ENCODE peak calls at places on chromosomes 11 and 22, in seven cellular contexts. O is head of caudate nucleus; Z is GM19239; G is NCI-H1105 treated with DMSO at 0.1 percent for 48 hours; V is CD8-positive, alpha-beta memory T cell; T is RWPE2; Y is thoracic aorta. U is an unnamed sample.

GRCh38 chr11:105689636-105690035 is 79.8 kb downstream of the GRIA4 start:
- DNase-seq in Z (no peak), O (no peak), Y (no peak), G (no peak), T (no peak), V (no peak), U (no peak)

GRCh38 chr11:12799373-12799835 is 125.2 kb downstream of the TEAD1 start:
- DNase-seq in G (peak; percentile 78), V (no peak), Y (no peak), Z (no peak), O (no peak), T (no peak), U (no peak)

GRCh38 chr11:44823920-44824704 is 97.3 kb downstream of the TSPAN18 start:
- DNase-seq in V (no peak), Z (no peak), O (no peak), T (no peak), G (no peak), Y (no peak), U (no peak)

GRCh38 chr11:876550-876949 is 33.9 kb downstream of the TSPAN4 start:
- DNase-seq in V (no peak), G (peak; percentile 20), Z (no peak), O (no peak), T (no peak), Y (no peak), U (no peak)

GRCh38 chr11:15901790-15902189 is 454.6 kb downstream of the SOX6 start:
- DNase-seq in Y (no peak), T (no peak), V (no peak), Z (no peak), O (no peak), G (no peak), U (no peak)

GRCh38 chr11:2474059-2474901 is 29.5 kb downstream of the KCNQ1 start:
- DNase-seq in T (no peak), V (no peak), Y (no peak), O (no peak), Z (no peak), G (no peak), U (no peak)

GRCh38 chr11:19957301-19957985 is 202.8 kb downstream of the DBX1 start:
- DNase-seq in V (no peak), Y (no peak), T (no peak), Z (no peak), G (no peak), O (no peak), U (no peak)

GRCh38 chr11:23765862-23766261 is 731.0 kb upstream of the LUZP2 start:
- DNase-seq in Y (no peak), V (no peak), O (no peak), T (no peak), G (no peak), Z (no peak), U (no peak)

GRCh38 chr22:36761553-36762240 is 14.2 kb downstream of the IFT27 start:
- DNase-seq in Y (no peak), T (peak; percentile 15), G (no peak), V (no peak), Z (no peak), O (no peak), U (no peak)

GRCh38 chr11:75851203-75851602 is 36.2 kb downstream of the UVRAG start:
- DNase-seq in V (no peak), O (no peak), T (no peak), Z (no peak), G (no peak), Y (no peak), U (no peak)

GRCh38 chr22:47629791-47630655 is 867.6 kb downstream of the TBC1D22A start:
- DNase-seq in Y (no peak), G (no peak), V (no peak), T (no peak), Z (no peak), O (no peak), U (no peak)

GRCh38 chr11:113994077-113994954 is 19.4 kb downstream of the HTR3A start:
- DNase-seq in Z (no peak), V (peak; percentile 58), Y (no peak), T (no peak), G (peak; percentile 30), O (peak; percentile 16), U (peak; percentile 80)

GRCh38 chr11:23577296-23577695 is 717.0 kb upstream of the CCDC179 start:
- DNase-seq in Y (no peak), Z (no peak), V (no peak), G (no peak), O (no peak), T (no peak), U (no peak)

GRCh38 chr11:45333506-45333971 is 47.4 kb upstream of the SYT13 start:
- DNase-seq in Y (no peak), O (no peak), Z (no peak), G (peak; percentile 20), T (no peak), V (no peak), U (no peak)

GRCh38 chr11:116881153-116881552 is 43.7 kb upstream of the APOA1 start:
- DNase-seq in G (no peak), Y (no peak), Z (no peak), V (no peak), O (peak; percentile 26), T (no peak), U (no peak)

GRCh38 chr11:92455221-92455790 is 230.7 kb downstream of the FAT3 start:
- DNase-seq in Y (no peak), G (peak; percentile 70), T (no peak), V (no peak), O (no peak), Z (no peak), U (no peak)

GRCh38 chr11:131449391-131450019 is 79.1 kb downstream of the NTM start:
- DNase-seq in V (no peak), Z (no peak), T (no peak), G (no peak), Y (no peak), O (no peak), U (no peak)

GRCh38 chr11:119263352-119263940 is 53.5 kb downstream of the MCAM start:
- DNase-seq in Z (peak; percentile 8), O (no peak), V (no peak), T (no peak), Y (no peak), G (no peak), U (peak; percentile 71)

GRCh38 chr11:70627219-70627618 is 228.9 kb downstream of the CTTN start:
- DNase-seq in Y (no peak), T (no peak), O (no peak), G (no peak), V (no peak), Z (no peak), U (no peak)

U was measured in activated CD4-positive, alpha-beta T cell treated with anti-CD3 and anti-CD28 coated beads, Interleukin-2, amount 10 ng/mL, durations not matched to agents 24 days and 14 days.